ENCODE peak calls at places on chromosomes 16 and 17, in seven cellular contexts. I, X, F, E, J, V and N are unnamed samples.

GRCh38 chr16:77273-77806 is 685 bp upstream of the MPG start:
- DNase-seq in I (peak), X (peak), F (peak), E (no peak), J (peak), V (no peak), N (peak)

GRCh38 chr17:81808778-81809555 is 5.0 kb downstream of the GCGR start:
- DNase-seq in I (no peak), X (no peak), F (no peak), E (no peak), J (no peak), V (no peak), N (no peak)

GRCh38 chr17:81395600-81396277 is 482 bp downstream of the BAHCC1 start:
- DNase-seq in I (no peak), X (no peak), F (no peak), E (no peak), J (no peak), V (no peak), N (no peak)

GRCh38 chr16:4611337-4612023 is 3.2 kb downstream of the UBALD1 start:
- DNase-seq in I (no peak), X (no peak), F (peak), E (no peak), J (no peak), V (no peak), N (no peak)

GRCh38 chr16:87608400-87608985 is 6.2 kb downstream of the JPH3 start:
- DNase-seq in I (no peak), X (peak), F (peak), E (no peak), J (peak), V (peak), N (peak)

GRCh38 chr17:9233761-9234160 is 212.5 kb downstream of the NTN1 start:
- DNase-seq in I (no peak), X (no peak), F (no peak), E (no peak), J (no peak), V (no peak), N (no peak)

GRCh38 chr17:78147315-78147998 is 1.3 kb downstream of the C17orf99 start:
- DNase-seq in I (no peak), X (peak), F (no peak), E (no peak), J (no peak), V (no peak), N (peak)

GRCh38 chr16:58243528-58244004 is 45.7 kb upstream of the CSNK2A2 start:
- DNase-seq in I (no peak), X (peak), F (no peak), E (no peak), J (no peak), V (no peak), N (peak)

GRCh38 chr17:33369149-33369548 is 76.1 kb upstream of the ASIC2 start:
- DNase-seq in I (no peak), X (no peak), F (no peak), E (no peak), J (no peak), V (no peak), N (no peak)

GRCh38 chr16:57609541-57610401 is 18.7 kb upstream of the ADGRG1 start:
- DNase-seq in I (no peak), X (no peak), F (peak), E (no peak), J (no peak), V (no peak), N (no peak)

GRCh38 chr16:66416136-66416535 is 11.0 kb upstream of the BEAN1 start:
- DNase-seq in I (no peak), X (no peak), F (no peak), E (no peak), J (no peak), V (no peak), N (no peak)

GRCh38 chr17:41812176-41813038 is at the start of gene FKBP10:
- DNase-seq in I (peak), X (peak), F (peak), E (peak), J (peak), V (no peak), N (peak)

GRCh38 chr16:86010680-86011141 is 111.7 kb downstream of the IRF8 start:
- DNase-seq in I (no peak), X (no peak), F (peak), E (no peak), J (no peak), V (no peak), N (no peak)

GRCh38 chr17:79987187-79987889 is 48.3 kb downstream of the TBC1D16 start:
- DNase-seq in I (no peak), X (no peak), F (no peak), E (no peak), J (peak), V (no peak), N (peak)

GRCh38 chr17:80758793-80759673 is 214.4 kb downstream of the RPTOR start:
- DNase-seq in I (no peak), X (no peak), F (no peak), E (no peak), J (no peak), V (no peak), N (no peak)

DNA sequence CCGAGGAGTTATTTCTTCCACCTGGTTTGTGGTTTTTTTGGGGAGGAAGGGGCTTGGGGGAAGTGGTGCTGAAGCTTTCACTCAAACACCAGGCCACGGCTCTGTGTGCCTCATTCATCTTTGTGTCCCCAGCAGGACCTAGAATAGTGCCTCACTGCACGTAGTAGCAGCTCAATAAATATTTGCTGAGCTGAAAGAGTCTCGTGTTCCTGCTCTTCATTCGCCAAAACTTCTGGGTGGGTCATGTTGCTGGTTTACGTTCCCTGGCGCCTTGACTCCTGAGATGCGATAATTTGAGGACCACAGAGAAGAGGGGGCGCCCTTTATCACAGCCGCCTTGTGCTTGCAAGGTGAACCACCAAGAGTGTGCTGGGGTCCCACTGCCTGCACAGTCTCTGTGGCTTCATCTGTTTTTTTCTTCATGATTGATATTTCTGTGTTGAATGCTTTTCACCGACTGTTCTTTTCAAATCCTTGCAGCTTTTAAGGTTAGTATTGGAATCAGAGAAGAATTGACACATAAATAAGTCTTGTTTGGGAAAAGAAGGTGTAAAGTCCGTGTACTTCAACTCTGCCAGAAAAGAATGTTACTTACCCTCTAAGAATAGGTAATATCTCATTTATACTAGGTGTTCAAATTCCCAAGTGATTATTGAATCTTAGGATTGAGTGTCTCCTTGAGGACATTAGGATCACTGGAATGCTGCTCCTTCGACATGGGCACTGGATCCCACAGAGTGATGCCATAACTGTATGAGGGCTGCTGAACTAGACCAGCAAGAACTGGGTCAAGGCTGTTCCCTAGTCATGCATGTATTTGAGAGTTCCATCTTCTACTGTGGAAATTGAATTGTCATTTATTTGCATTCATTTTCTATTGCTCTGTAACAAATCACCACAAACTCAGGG is 92.7 kb upstream of the CLEC18A start:
- DNase-seq in I (no peak), X (no peak), F (no peak), E (no peak), J (no peak), V (no peak), N (no peak)
- TF ChIP-seq CTCF in I (no peak), X (no peak), F (no peak), E (no peak), J (no peak), V (no peak), N (no peak)

DNA sequence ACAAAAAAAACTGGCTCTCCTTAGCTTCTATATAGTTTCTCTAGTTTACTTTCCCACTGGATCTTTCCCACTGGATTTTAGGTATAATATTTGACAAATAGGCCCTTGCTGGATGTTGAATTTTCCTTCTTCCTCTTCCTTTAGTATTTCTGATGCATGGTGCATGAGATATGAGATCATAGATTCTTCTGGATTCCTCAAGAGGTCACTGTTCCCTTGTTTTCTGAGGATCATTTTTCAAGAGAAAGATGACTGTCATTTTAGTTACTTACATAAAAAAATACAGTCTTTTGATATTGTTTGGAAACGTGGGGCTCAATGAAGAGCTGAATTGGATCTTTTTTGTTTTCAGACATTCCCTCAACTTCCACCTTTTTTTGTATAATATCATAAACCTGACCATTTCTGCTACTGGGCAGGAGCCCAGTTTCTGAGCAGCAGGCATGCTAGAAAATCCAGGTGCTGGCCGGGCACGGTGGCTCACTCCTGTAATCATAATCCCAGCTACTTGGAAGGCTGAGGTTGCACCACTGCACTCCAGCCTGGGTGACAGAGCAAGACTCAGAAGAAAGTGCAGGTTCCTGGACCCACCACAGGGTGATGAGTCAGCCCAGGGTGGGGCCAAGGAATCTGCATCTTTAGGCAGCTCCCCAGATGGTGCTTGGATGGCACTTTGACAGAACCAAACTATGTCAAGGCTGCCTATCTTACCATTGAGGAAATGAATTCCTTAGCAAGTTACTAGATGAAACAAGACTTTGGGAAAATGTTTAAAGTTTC is 70.3 kb downstream of the SDR42E1 start:
- DNase-seq in I (peak), X (no peak), F (peak), E (no peak), J (peak), V (no peak), N (peak)
- TF ChIP-seq CTCF in I (peak), X (peak), F (peak), E (peak), J (peak), V (no peak), N (peak)

DNA sequence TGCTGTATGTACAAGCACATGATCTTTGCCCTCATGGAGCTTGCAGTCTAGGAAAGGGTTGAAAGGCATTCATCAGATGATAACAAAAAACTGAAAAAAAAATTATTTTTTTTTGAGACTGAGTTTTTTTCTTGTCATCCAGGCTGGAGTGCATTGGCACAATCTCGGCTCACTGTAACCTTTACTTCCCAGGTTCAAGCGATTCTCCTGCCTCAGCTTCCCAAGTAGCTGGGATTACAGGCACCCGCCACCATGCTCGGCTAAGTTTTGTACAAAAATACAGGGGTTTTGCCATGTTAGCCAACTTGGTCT is 38.7 kb upstream of the BCAS3 start:
- DNase-seq in I (no peak), X (no peak), F (no peak), E (no peak), J (no peak), V (no peak), N (no peak)
- TF ChIP-seq CTCF in I (no peak), X (no peak), F (no peak), E (peak), J (no peak), V (no peak), N (no peak)

GRCh38 chr17:58275417-58275816 is 5.3 kb downstream of the MPO start:
- DNase-seq in I (no peak), X (no peak), F (no peak), E (no peak), J (no peak), V (no peak), N (no peak)

GRCh38 chr17:58278661-58279015 is 2.1 kb downstream of the MPO start:
- DNase-seq in I (no peak), X (no peak), F (no peak), E (no peak), J (no peak), V (no peak), N (no peak)

GRCh38 chr17:58276423-58276822 is 4.3 kb downstream of the MPO start:
- DNase-seq in I (no peak), X (no peak), F (no peak), E (no peak), J (no peak), V (no peak), N (no peak)

GRCh38 chr17:58277726-58278595 is 2.8 kb downstream of the MPO start:
- DNase-seq in I (no peak), X (no peak), F (no peak), E (no peak), J (no peak), V (no peak), N (no peak)

GRCh38 chr17:58277107-58277506 is 3.6 kb downstream of the MPO start:
- DNase-seq in I (no peak), X (no peak), F (no peak), E (no peak), J (no peak), V (no peak), N (no peak)
- TF ChIP-seq CTCF in I (peak), X (peak), F (no peak), E (peak), J (peak), V (no peak), N (peak)

GRCh38 chr16:51374790-51375189 is 223.7 kb upstream of the SALL1 start:
- DNase-seq in I (no peak), X (no peak), F (no peak), E (no peak), J (no peak), V (no peak), N (no peak)

GRCh38 chr16:51374346-51374745 is 223.3 kb upstream of the SALL1 start:
- DNase-seq in I (no peak), X (no peak), F (no peak), E (no peak), J (peak), V (no peak), N (no peak)

GRCh38 chr16:51376080-51376479 is 225.0 kb upstream of the SALL1 start:
- DNase-seq in I (no peak), X (no peak), F (no peak), E (no peak), J (no peak), V (no peak), N (no peak)
- TF ChIP-seq CTCF in I (peak), X (no peak), F (no peak), E (peak), J (no peak), V (no peak), N (no peak)

GRCh38 chr17:53950207-53950857 is 127.6 kb downstream of the KIF2B start:
- DNase-seq in I (no peak), X (no peak), F (no peak), E (no peak), J (no peak), V (no peak), N (peak)
- TF ChIP-seq CTCF in I (no peak), X (no peak), F (no peak), E (no peak), J (no peak), V (no peak), N (no peak)

DNA sequence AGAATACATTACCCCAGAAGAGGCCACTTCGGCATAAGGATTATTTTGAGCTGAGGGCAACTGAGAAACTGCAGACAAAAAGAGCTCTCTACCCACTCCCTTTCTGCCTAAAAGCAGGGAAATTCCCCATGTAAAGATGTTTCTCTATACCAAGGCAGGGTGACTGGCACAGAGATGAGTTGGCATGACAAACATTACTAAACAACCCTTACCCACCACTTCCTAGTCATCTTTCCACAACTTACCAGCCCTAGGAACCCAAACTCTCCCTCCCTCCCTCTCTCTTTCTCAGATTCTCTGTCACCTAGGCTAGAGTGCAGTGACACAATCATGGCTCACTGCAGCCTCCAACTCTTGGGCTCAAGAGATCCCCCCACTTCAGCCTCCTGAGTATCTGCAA is 68.6 kb downstream of the EMP2 start:
- DNase-seq in I (no peak), X (no peak), F (no peak), E (no peak), J (no peak), V (no peak), N (no peak)
- TF ChIP-seq CTCF in I (no peak), X (no peak), F (no peak), E (no peak), J (no peak), V (no peak), N (no peak)